ENCODE peak calls at places on chromosomes 13 and 19, in eight cellular contexts. One of them, this sample, is unnamed.

GRCh38 chr13:98476106-98476505 is 100.8 kb downstream of the STK24 start:
- DNase-seq in fibroblast of the aortic adventitia: no peak
- DNase-seq in endothelial cell of umbilical vein: peak
- DNase-seq in A673: peak
- DNase-seq in left ventricle myocardium inferior: no peak
- DNase-seq in fibroblast of villous mesenchyme: no peak
- DNase-seq in choroid plexus epithelial cell: no peak
- DNase-seq in IMR-90: no peak
- DNase-seq in this sample: no peak

GRCh38 chr19:2426661-2427322 is 594 bp downstream of the TIMM13 start:
- DNase-seq in endothelial cell of umbilical vein: no peak
- DNase-seq in fibroblast of villous mesenchyme: peak
- DNase-seq in A673: peak
- DNase-seq in left ventricle myocardium inferior: peak
- DNase-seq in fibroblast of the aortic adventitia: peak
- DNase-seq in IMR-90: peak
- DNase-seq in choroid plexus epithelial cell: peak
- DNase-seq in this sample: no peak

GRCh38 chr13:39840201-39840600 is 184.7 kb downstream of the COG6 start:
- DNase-seq in A673: no peak
- DNase-seq in endothelial cell of umbilical vein: no peak
- DNase-seq in fibroblast of the aortic adventitia: no peak
- DNase-seq in IMR-90: no peak
- DNase-seq in choroid plexus epithelial cell: no peak
- DNase-seq in fibroblast of villous mesenchyme: no peak
- DNase-seq in left ventricle myocardium inferior: no peak
- DNase-seq in this sample: no peak

GRCh38 chr13:39766464-39767167 is 111.2 kb downstream of the COG6 start:
- DNase-seq in choroid plexus epithelial cell: no peak
- DNase-seq in fibroblast of the aortic adventitia: no peak
- DNase-seq in endothelial cell of umbilical vein: no peak
- DNase-seq in left ventricle myocardium inferior: no peak
- DNase-seq in A673: no peak
- DNase-seq in fibroblast of villous mesenchyme: no peak
- DNase-seq in IMR-90: no peak
- DNase-seq in this sample: peak

GRCh38 chr13:46172531-46172991 is 9.4 kb downstream of the LCP1 start:
- DNase-seq in fibroblast of the aortic adventitia: no peak
- DNase-seq in choroid plexus epithelial cell: no peak
- DNase-seq in endothelial cell of umbilical vein: no peak
- DNase-seq in A673: no peak
- DNase-seq in IMR-90: no peak
- DNase-seq in fibroblast of villous mesenchyme: no peak
- DNase-seq in left ventricle myocardium inferior: no peak
- DNase-seq in this sample: no peak

GRCh38 chr19:2609389-2610116 is 92.9 kb downstream of the GNG7 start:
- DNase-seq in A673: no peak
- DNase-seq in left ventricle myocardium inferior: peak
- DNase-seq in endothelial cell of umbilical vein: no peak
- DNase-seq in choroid plexus epithelial cell: no peak
- DNase-seq in IMR-90: no peak
- DNase-seq in fibroblast of villous mesenchyme: no peak
- DNase-seq in fibroblast of the aortic adventitia: no peak
- DNase-seq in this sample: no peak

GRCh38 chr19:10858204-10858828 is 10.1 kb downstream of the C19orf38 start:
- DNase-seq in fibroblast of the aortic adventitia: peak
- DNase-seq in choroid plexus epithelial cell: peak
- DNase-seq in fibroblast of villous mesenchyme: no peak
- DNase-seq in endothelial cell of umbilical vein: peak
- DNase-seq in left ventricle myocardium inferior: no peak
- DNase-seq in A673: peak
- DNase-seq in IMR-90: no peak
- DNase-seq in this sample: no peak

GRCh38 chr13:39313721-39314120 is 275.5 kb downstream of the NHLRC3 start:
- DNase-seq in fibroblast of villous mesenchyme: no peak
- DNase-seq in left ventricle myocardium inferior: no peak
- DNase-seq in fibroblast of the aortic adventitia: no peak
- DNase-seq in A673: no peak
- DNase-seq in choroid plexus epithelial cell: no peak
- DNase-seq in endothelial cell of umbilical vein: no peak
- DNase-seq in IMR-90: no peak
- DNase-seq in this sample: peak

GRCh38 chr19:55467236-55468053 is 2.9 kb upstream of the C19orf85 start:
- DNase-seq in choroid plexus epithelial cell: peak
- DNase-seq in fibroblast of the aortic adventitia: peak
- DNase-seq in IMR-90: peak
- DNase-seq in left ventricle myocardium inferior: peak
- DNase-seq in A673: no peak
- DNase-seq in fibroblast of villous mesenchyme: peak
- DNase-seq in endothelial cell of umbilical vein: peak
- DNase-seq in this sample: no peak

GRCh38 chr13:20637811-20638210 is 65.7 kb upstream of the IL17D start:
- DNase-seq in IMR-90: no peak
- DNase-seq in left ventricle myocardium inferior: no peak
- DNase-seq in endothelial cell of umbilical vein: no peak
- DNase-seq in fibroblast of the aortic adventitia: no peak
- DNase-seq in fibroblast of villous mesenchyme: no peak
- DNase-seq in A673: no peak
- DNase-seq in choroid plexus epithelial cell: no peak
- DNase-seq in this sample: no peak

GRCh38 chr19:5899728-5900526 is 3.7 kb downstream of the NDUFA11 start:
- DNase-seq in fibroblast of the aortic adventitia: no peak
- DNase-seq in IMR-90: no peak
- DNase-seq in choroid plexus epithelial cell: no peak
- DNase-seq in fibroblast of villous mesenchyme: no peak
- DNase-seq in A673: no peak
- DNase-seq in endothelial cell of umbilical vein: no peak
- DNase-seq in left ventricle myocardium inferior: no peak
- DNase-seq in this sample: no peak

GRCh38 chr13:35855531-35856019 is 275.6 kb downstream of the DCLK1 start:
- DNase-seq in left ventricle myocardium inferior: no peak
- DNase-seq in choroid plexus epithelial cell: no peak
- DNase-seq in fibroblast of the aortic adventitia: no peak
- DNase-seq in IMR-90: no peak
- DNase-seq in endothelial cell of umbilical vein: no peak
- DNase-seq in A673: peak
- DNase-seq in fibroblast of villous mesenchyme: no peak
- DNase-seq in this sample: peak

GRCh38 chr13:21014666-21015170 is 46.7 kb downstream of the LATS2 start:
- DNase-seq in fibroblast of villous mesenchyme: peak
- DNase-seq in A673: no peak
- DNase-seq in endothelial cell of umbilical vein: peak
- DNase-seq in fibroblast of the aortic adventitia: peak
- DNase-seq in IMR-90: peak
- DNase-seq in left ventricle myocardium inferior: peak
- DNase-seq in choroid plexus epithelial cell: peak
- DNase-seq in this sample: no peak

GRCh38 chr19:751501-752341 is 809 bp downstream of the MISP start:
- DNase-seq in endothelial cell of umbilical vein: no peak
- DNase-seq in left ventricle myocardium inferior: no peak
- DNase-seq in A673: no peak
- DNase-seq in choroid plexus epithelial cell: peak
- DNase-seq in fibroblast of the aortic adventitia: peak
- DNase-seq in IMR-90: peak
- DNase-seq in fibroblast of villous mesenchyme: peak
- DNase-seq in this sample: peak

GRCh38 chr13:110910013-110910890 is 4.6 kb downstream of the ANKRD10 start:
- DNase-seq in endothelial cell of umbilical vein: peak
- DNase-seq in fibroblast of the aortic adventitia: no peak
- DNase-seq in A673: no peak
- DNase-seq in left ventricle myocardium inferior: no peak
- DNase-seq in fibroblast of villous mesenchyme: no peak
- DNase-seq in choroid plexus epithelial cell: no peak
- DNase-seq in IMR-90: no peak
- DNase-seq in this sample: no peak

GRCh38 chr13:31121327-31122140 is 40.2 kb downstream of the HSPH1 start:
- DNase-seq in choroid plexus epithelial cell: no peak
- DNase-seq in IMR-90: no peak
- DNase-seq in fibroblast of the aortic adventitia: peak
- DNase-seq in endothelial cell of umbilical vein: peak
- DNase-seq in fibroblast of villous mesenchyme: no peak
- DNase-seq in left ventricle myocardium inferior: no peak
- DNase-seq in A673: no peak
- DNase-seq in this sample: no peak

GRCh38 chr19:52689804-52690394 is 44.9 kb downstream of the ZNF611 start:
- DNase-seq in IMR-90: no peak
- DNase-seq in endothelial cell of umbilical vein: peak
- DNase-seq in fibroblast of the aortic adventitia: peak
- DNase-seq in left ventricle myocardium inferior: peak
- DNase-seq in A673: no peak
- DNase-seq in choroid plexus epithelial cell: no peak
- DNase-seq in fibroblast of villous mesenchyme: no peak
- DNase-seq in this sample: no peak

GRCh38 chr13:102777716-102778115 is 4.1 kb upstream of the TEX30 start:
- DNase-seq in fibroblast of the aortic adventitia: no peak
- DNase-seq in choroid plexus epithelial cell: no peak
- DNase-seq in fibroblast of villous mesenchyme: no peak
- DNase-seq in IMR-90: no peak
- DNase-seq in left ventricle myocardium inferior: no peak
- DNase-seq in endothelial cell of umbilical vein: no peak
- DNase-seq in A673: no peak
- DNase-seq in this sample: no peak

GRCh38 chr19:58033741-58034475 is at the start of gene ZSCAN1:
- DNase-seq in fibroblast of villous mesenchyme: peak
- DNase-seq in choroid plexus epithelial cell: peak
- DNase-seq in fibroblast of the aortic adventitia: peak
- DNase-seq in left ventricle myocardium inferior: peak
- DNase-seq in A673: peak
- DNase-seq in endothelial cell of umbilical vein: peak
- DNase-seq in IMR-90: peak
- DNase-seq in this sample: peak

GRCh38 chr13:106087201-106087600 is 448.3 kb downstream of the EFNB2 start:
- DNase-seq in left ventricle myocardium inferior: no peak
- DNase-seq in IMR-90: no peak
- DNase-seq in A673: no peak
- DNase-seq in choroid plexus epithelial cell: no peak
- DNase-seq in fibroblast of the aortic adventitia: no peak
- DNase-seq in fibroblast of villous mesenchyme: no peak
- DNase-seq in endothelial cell of umbilical vein: no peak
- DNase-seq in this sample: no peak

GRCh38 chr13:113547248-113547971 is 37.1 kb upstream of the TFDP1 start:
- DNase-seq in endothelial cell of umbilical vein: peak
- DNase-seq in choroid plexus epithelial cell: peak
- DNase-seq in fibroblast of the aortic adventitia: peak
- DNase-seq in fibroblast of villous mesenchyme: peak
- DNase-seq in IMR-90: peak
- DNase-seq in left ventricle myocardium inferior: no peak
- DNase-seq in A673: no peak
- DNase-seq in this sample: no peak

GRCh38 chr19:4647676-4648644 is 8.6 kb downstream of the TNFAIP8L1 start:
- DNase-seq in endothelial cell of umbilical vein: peak
- DNase-seq in fibroblast of villous mesenchyme: no peak
- DNase-seq in IMR-90: no peak
- DNase-seq in left ventricle myocardium inferior: peak
- DNase-seq in choroid plexus epithelial cell: peak
- DNase-seq in A673: no peak
- DNase-seq in fibroblast of the aortic adventitia: peak
- DNase-seq in this sample: no peak
- H3K4me3 ChIP-seq in endothelial cell of umbilical vein: no peak
- H3K4me3 ChIP-seq in fibroblast of villous mesenchyme: no peak
- H3K4me3 ChIP-seq in IMR-90: no peak
- H3K4me3 ChIP-seq in left ventricle myocardium inferior: peak
- H3K4me3 ChIP-seq in choroid plexus epithelial cell: no peak
- H3K4me3 ChIP-seq in A673: no peak
- H3K4me3 ChIP-seq in fibroblast of the aortic adventitia: no peak
- H3K4me3 ChIP-seq in this sample: no peak

GRCh38 chr13:28052945-28053344 is 47.4 kb downstream of the FLT3 start:
- DNase-seq in A673: no peak
- DNase-seq in choroid plexus epithelial cell: peak
- DNase-seq in fibroblast of the aortic adventitia: no peak
- DNase-seq in left ventricle myocardium inferior: no peak
- DNase-seq in endothelial cell of umbilical vein: no peak
- DNase-seq in fibroblast of villous mesenchyme: peak
- DNase-seq in IMR-90: peak
- DNase-seq in this sample: no peak

GRCh38 chr13:28059214-28059613 is 41.2 kb downstream of the FLT3 start:
- DNase-seq in fibroblast of the aortic adventitia: peak
- DNase-seq in IMR-90: peak
- DNase-seq in fibroblast of villous mesenchyme: peak
- DNase-seq in A673: peak
- DNase-seq in choroid plexus epithelial cell: peak
- DNase-seq in endothelial cell of umbilical vein: peak
- DNase-seq in left ventricle myocardium inferior: no peak
- DNase-seq in this sample: peak

GRCh38 chr13:28055362-28055761 is 45.0 kb downstream of the FLT3 start:
- DNase-seq in fibroblast of the aortic adventitia: no peak
- DNase-seq in A673: no peak
- DNase-seq in fibroblast of villous mesenchyme: no peak
- DNase-seq in left ventricle myocardium inferior: no peak
- DNase-seq in endothelial cell of umbilical vein: no peak
- DNase-seq in IMR-90: no peak
- DNase-seq in choroid plexus epithelial cell: no peak
- DNase-seq in this sample: no peak

GRCh38 chr13:28056970-28057712 is 43.2 kb downstream of the FLT3 start:
- DNase-seq in endothelial cell of umbilical vein: no peak
- DNase-seq in left ventricle myocardium inferior: no peak
- DNase-seq in IMR-90: no peak
- DNase-seq in fibroblast of the aortic adventitia: no peak
- DNase-seq in choroid plexus epithelial cell: no peak
- DNase-seq in fibroblast of villous mesenchyme: no peak
- DNase-seq in A673: no peak
- DNase-seq in this sample: no peak

DNA sequence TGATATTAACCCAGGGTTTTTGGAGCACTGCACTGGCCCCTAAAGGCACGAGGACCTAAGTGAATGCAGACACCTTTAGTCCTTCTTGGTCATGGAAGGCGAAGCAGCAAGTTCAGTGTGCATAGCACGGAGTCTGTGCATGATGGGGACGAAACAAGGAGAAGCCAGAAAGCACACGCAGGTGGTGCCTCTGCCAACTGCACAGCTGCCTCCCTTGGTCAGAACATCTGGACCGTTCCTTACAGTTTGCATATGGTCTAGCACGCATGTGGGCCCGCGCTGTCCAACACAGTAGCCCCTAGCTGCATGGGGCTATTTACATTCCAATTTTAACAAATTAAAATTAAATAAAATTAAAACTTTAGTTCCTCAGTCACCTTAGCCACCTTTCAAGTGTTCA is 44.0 kb downstream of the FLT3 start:
- DNase-seq in fibroblast of villous mesenchyme: no peak
- DNase-seq in IMR-90: no peak
- DNase-seq in endothelial cell of umbilical vein: no peak
- DNase-seq in choroid plexus epithelial cell: no peak
- DNase-seq in left ventricle myocardium inferior: no peak
- DNase-seq in fibroblast of the aortic adventitia: no peak
- DNase-seq in A673: no peak
- DNase-seq in this sample: no peak
- TF ChIP-seq CTCF in fibroblast of villous mesenchyme: no peak
- TF ChIP-seq CTCF in IMR-90: no peak
- TF ChIP-seq CTCF in endothelial cell of umbilical vein: no peak
- TF ChIP-seq CTCF in choroid plexus epithelial cell: no peak
- TF ChIP-seq CTCF in left ventricle myocardium inferior: no peak
- TF ChIP-seq CTCF in fibroblast of the aortic adventitia: no peak
- TF ChIP-seq CTCF in A673: no peak
- TF ChIP-seq CTCF in this sample: no peak

GRCh38 chr19:16587031-16588023 is 15.1 kb upstream of the SLC35E1 start:
- DNase-seq in choroid plexus epithelial cell: peak
- DNase-seq in endothelial cell of umbilical vein: no peak
- DNase-seq in A673: no peak
- DNase-seq in fibroblast of the aortic adventitia: no peak
- DNase-seq in IMR-90: peak
- DNase-seq in fibroblast of villous mesenchyme: peak
- DNase-seq in left ventricle myocardium inferior: no peak
- DNase-seq in this sample: peak
- H3K4me3 ChIP-seq in choroid plexus epithelial cell: no peak
- H3K4me3 ChIP-seq in endothelial cell of umbilical vein: no peak
- H3K4me3 ChIP-seq in A673: no peak
- H3K4me3 ChIP-seq in fibroblast of the aortic adventitia: peak
- H3K4me3 ChIP-seq in IMR-90: no peak
- H3K4me3 ChIP-seq in fibroblast of villous mesenchyme: peak
- H3K4me3 ChIP-seq in left ventricle myocardium inferior: peak
- H3K4me3 ChIP-seq in this sample: no peak

GRCh38 chr13:29730253-29730652 is 120.2 kb downstream of the UBL3 start:
- DNase-seq in fibroblast of the aortic adventitia: no peak
- DNase-seq in IMR-90: no peak
- DNase-seq in endothelial cell of umbilical vein: no peak
- DNase-seq in fibroblast of villous mesenchyme: no peak
- DNase-seq in A673: no peak
- DNase-seq in left ventricle myocardium inferior: no peak
- DNase-seq in choroid plexus epithelial cell: no peak
- DNase-seq in this sample: no peak
- TF ChIP-seq CTCF in fibroblast of the aortic adventitia: peak
- TF ChIP-seq CTCF in IMR-90: no peak
- TF ChIP-seq CTCF in endothelial cell of umbilical vein: no peak
- TF ChIP-seq CTCF in fibroblast of villous mesenchyme: no peak
- TF ChIP-seq CTCF in A673: peak
- TF ChIP-seq CTCF in left ventricle myocardium inferior: no peak
- TF ChIP-seq CTCF in choroid plexus epithelial cell: no peak
- TF ChIP-seq CTCF in this sample: no peak